ENCODE peak calls at places on chromosomes 4 and X, in seven cellular contexts. E is HFF-Myc, M is cardiac muscle cell, A is left ventricle myocardium inferior, T is heart left ventricle, N is astrocyte of the spinal cord, Y is RWPE1. S is an unnamed sample.

GRCh38 chr4:6869944-6870343 is 39.7 kb upstream of the TBC1D14 start:
- DNase-seq in N (no peak), M (no peak), T (peak), A (peak), Y (no peak), E (no peak), S (no peak)

GRCh38 chr4:48234575-48234974 is 35.1 kb downstream of the TEC start:
- DNase-seq in T (no peak), Y (no peak), A (no peak), E (no peak), N (no peak), M (no peak), S (no peak)

GRCh38 chr4:82372502-82372873 is 1.3 kb downstream of the HNRNPD start:
- DNase-seq in Y (no peak), T (peak), M (peak), E (no peak), A (no peak), N (no peak), S (peak)

GRCh38 chr4:54231419-54232150 is 2.5 kb downstream of the PDGFRA start:
- DNase-seq in N (peak), Y (no peak), M (peak), A (peak), T (peak), E (no peak), S (peak)

GRCh38 chr4:5572114-5572513 is 136.2 kb downstream of the EVC2 start:
- DNase-seq in N (peak), A (no peak), Y (no peak), T (no peak), M (peak), E (no peak), S (no peak)

GRCh38 chr4:98659106-98659592 is 738 bp upstream of the TSPAN5 start:
- DNase-seq in A (no peak), Y (peak), M (peak), N (peak), E (no peak), T (no peak), S (peak)

GRCh38 chr4:92234393-92235176 is 69.2 kb upstream of the GRID2 start:
- DNase-seq in N (peak), M (peak), A (no peak), E (peak), Y (peak), T (no peak), S (no peak)

GRCh38 chrX:66919280-66919832 is 280.5 kb upstream of the EDA2R start:
- DNase-seq in M (no peak), N (no peak), A (no peak), E (no peak), T (no peak), Y (peak), S (no peak)

GRCh38 chr4:185096032-185096653 is 46.9 kb upstream of the SLC25A4 start:
- DNase-seq in Y (peak), M (peak), E (no peak), T (peak), A (no peak), N (peak), S (peak)

GRCh38 chr4:47383829-47384427 is 79.6 kb downstream of the COMMD8 start:
- DNase-seq in A (no peak), T (no peak), E (peak), M (peak), Y (peak), N (peak), S (no peak)

GRCh38 chrX:73525928-73526690 is 36.9 kb upstream of the CHIC1 start:
- DNase-seq in N (no peak), M (no peak), Y (no peak), E (no peak), A (no peak), T (no peak), S (no peak)

GRCh38 chr4:147837435-147837834 is 105.5 kb downstream of the ARHGAP10 start:
- DNase-seq in A (no peak), Y (no peak), T (peak), M (no peak), E (no peak), N (no peak), S (no peak)
- TF ChIP-seq CTCF in A (peak), Y (no peak), T (no peak), M (no peak), E (no peak), N (no peak), S (no peak)

DNA sequence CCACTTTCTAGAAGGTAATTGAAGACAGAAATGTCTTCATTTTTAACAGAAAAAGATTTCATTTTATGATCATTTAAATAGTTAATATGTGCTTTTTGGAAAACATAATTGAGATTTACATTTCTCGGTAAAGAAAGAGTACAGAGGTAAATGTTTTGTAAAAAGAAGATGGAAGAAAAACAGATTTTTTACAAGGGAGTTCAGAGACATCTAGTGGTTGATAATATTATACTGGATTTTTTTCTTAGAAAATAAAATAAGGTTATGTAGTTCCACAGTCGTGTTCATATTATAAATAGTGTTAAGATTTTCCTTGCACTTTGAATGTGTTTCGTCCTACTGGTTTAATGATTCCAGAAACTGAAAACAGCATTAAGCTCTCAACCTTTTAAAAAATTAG is 60.6 kb downstream of the SMARCA1 start:
- DNase-seq in Y (no peak), A (no peak), M (no peak), E (no peak), T (no peak), N (no peak), S (no peak)
- TF ChIP-seq CTCF in Y (no peak), A (no peak), M (peak), E (no peak), T (no peak), N (no peak), S (no peak)

GRCh38 chrX:23008431-23009099 is 8.8 kb downstream of the DDX53 start:
- DNase-seq in N (peak), E (no peak), T (no peak), Y (peak), M (peak), A (no peak), S (no peak)
- TF ChIP-seq CTCF in N (peak), E (peak), T (peak), Y (no peak), M (peak), A (peak), S (peak)

DNA sequence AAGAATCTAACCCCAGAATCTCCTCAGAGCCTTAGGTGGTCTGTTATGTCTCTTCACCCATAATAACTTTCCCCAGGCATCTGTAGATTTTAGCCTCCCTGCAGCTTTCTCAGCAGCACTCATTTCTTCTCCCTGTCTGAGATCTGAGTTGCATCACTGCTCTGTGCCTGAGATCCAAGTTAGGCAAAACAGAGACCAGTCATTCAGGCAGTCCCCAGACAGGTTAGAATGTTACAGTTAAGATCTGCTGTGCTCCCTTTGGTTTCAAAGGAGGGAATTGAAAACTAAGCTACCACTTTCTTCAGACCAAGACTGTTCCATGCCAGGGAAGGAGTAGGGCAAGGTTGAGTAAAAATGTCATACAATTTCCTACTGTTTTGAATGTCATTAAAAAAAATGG is 65.3 kb downstream of the TENT5D start:
- DNase-seq in N (no peak), A (no peak), M (no peak), Y (no peak), E (no peak), T (no peak), S (no peak)
- TF ChIP-seq CTCF in N (no peak), A (no peak), M (no peak), Y (no peak), E (no peak), T (no peak), S (no peak)

GRCh38 chrX:144896323-144896722 is 351.0 kb upstream of the SPANXN1 start:
- DNase-seq in T (no peak), E (no peak), N (no peak), A (no peak), M (no peak), Y (peak), S (no peak)
- TF ChIP-seq CTCF in T (no peak), E (no peak), N (no peak), A (no peak), M (no peak), Y (peak), S (no peak)

GRCh38 chrX:97446298-97446882 is 562.7 kb downstream of the RPA4 start:
- DNase-seq in Y (no peak), N (peak), A (no peak), M (peak), T (no peak), E (no peak), S (no peak)
- TF ChIP-seq CTCF in Y (no peak), N (peak), A (no peak), M (peak), T (no peak), E (no peak), S (peak)

GRCh38 chr4:169861592-169861991 is 103.8 kb upstream of the HPF1 start:
- DNase-seq in M (no peak), T (no peak), Y (no peak), A (no peak), E (no peak), N (no peak), S (no peak)
- TF ChIP-seq CTCF in M (no peak), T (no peak), Y (no peak), A (no peak), E (no peak), N (no peak), S (no peak)

GRCh38 chr4:127783026-127783769 is 1.1 kb downstream of the HSPA4L start:
- DNase-seq in T (peak), Y (peak), A (peak), N (peak), M (peak), E (peak), S (peak)

GRCh38 chr4:127782025-127782274 is 172 bp upstream of the HSPA4L start:
- DNase-seq in Y (peak), T (peak), E (peak), M (peak), N (peak), A (peak), S (peak)

GRCh38 chr4:127783971-127784519 is 1.9 kb downstream of the HSPA4L start:
- DNase-seq in N (no peak), Y (peak), A (no peak), E (no peak), T (no peak), M (no peak), S (no peak)

GRCh38 chr4:127781303-127782024 is 658 bp upstream of the HSPA4L start:
- DNase-seq in T (peak), E (no peak), M (peak), N (peak), Y (peak), A (peak), S (no peak)

DNA sequence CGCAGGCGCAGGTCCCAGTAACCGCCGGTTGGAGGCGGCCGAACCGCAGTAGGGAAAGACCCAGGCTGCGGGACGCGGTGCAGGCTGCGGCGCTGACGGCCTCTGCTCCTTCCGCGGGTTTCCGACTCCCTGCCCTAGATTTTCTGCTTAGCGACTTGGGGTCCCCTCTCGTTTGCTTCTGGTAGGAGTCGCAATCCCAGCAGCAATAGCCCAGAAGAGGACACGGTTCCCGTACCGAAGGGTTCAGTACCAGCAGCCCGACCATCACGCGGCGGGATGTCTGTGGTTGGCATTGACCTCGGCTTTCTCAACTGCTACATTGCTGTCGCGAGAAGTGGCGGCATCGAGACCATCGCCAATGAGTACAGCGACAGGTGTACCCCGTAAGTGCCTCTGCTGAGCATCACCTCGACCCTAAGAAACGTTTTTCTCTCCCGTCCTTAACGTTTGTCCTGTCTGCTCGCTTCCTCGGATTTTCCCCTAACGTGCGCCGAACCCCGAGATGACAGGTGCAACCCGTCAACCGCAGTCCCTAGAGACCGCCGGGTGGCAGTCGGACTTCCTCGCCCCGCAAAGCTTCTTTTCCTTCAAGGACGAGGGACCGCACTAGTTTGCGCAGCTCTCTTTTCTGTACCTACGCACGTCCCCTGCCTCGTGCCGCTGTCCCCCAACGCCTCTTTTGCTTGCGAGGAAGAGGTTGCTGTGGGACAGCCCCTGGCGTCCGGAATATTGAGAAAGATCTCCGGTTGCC is at the start of gene HSPA4L:
- DNase-seq in A (peak), Y (peak), N (peak), T (peak), M (no peak), E (peak), S (peak)
- TF ChIP-seq CTCF in A (peak), Y (peak), N (no peak), T (peak), M (peak), E (no peak), S (no peak)